ENCODE peak calls at places on chromosome 12, in five cellular contexts. I, U, R, Y and V are unnamed samples.

GRCh38 chr12:92827836-92828431 is 101.2 kb downstream of the EEA1 start:
- DNase-seq in I (no peak), R (no peak), U (peak; percentile 49), Y (peak; percentile 28), V (peak; percentile 30)

GRCh38 chr12:99453831-99454538 is 193.6 kb upstream of the GARIN6 start:
- DNase-seq in U (no peak), R (no peak), Y (no peak), I (no peak), V (no peak)

GRCh38 chr12:25558566-25558965 is 5.5 kb upstream of the LMNTD1 start:
- DNase-seq in Y (no peak), R (no peak), U (peak; percentile 51), I (no peak), V (no peak)

GRCh38 chr12:8127138-8127537 is 3.7 kb downstream of the CLEC4A start:
- DNase-seq in U (no peak), R (no peak), Y (no peak), I (no peak), V (no peak)

GRCh38 chr12:124231980-124232653 is 62.8 kb upstream of the RFLNA start:
- DNase-seq in U (no peak), I (no peak), Y (no peak), R (no peak), V (no peak)

GRCh38 chr12:25752910-25753309 is 199.8 kb upstream of the LMNTD1 start:
- DNase-seq in R (no peak), Y (no peak), U (no peak), I (no peak), V (no peak)

GRCh38 chr12:109377139-109377685 is 29.5 kb downstream of the MYO1H start:
- DNase-seq in Y (no peak), I (no peak), R (no peak), U (no peak), V (no peak)

GRCh38 chr12:88665051-88665450 is 84.8 kb upstream of the KITLG start:
- DNase-seq in U (peak; percentile 72), R (no peak), I (no peak), Y (no peak), V (no peak)

GRCh38 chr12:122064034-122064777 is 14.3 kb upstream of the MLXIP start:
- DNase-seq in I (no peak), R (peak; percentile 90), Y (peak; percentile 99), U (peak; percentile 90), V (peak; percentile 45)

GRCh38 chr12:94039914-94040313 is 108.5 kb upstream of the PLXNC1 start:
- DNase-seq in Y (no peak), I (no peak), U (peak; percentile 26), R (no peak), V (no peak)

DNA sequence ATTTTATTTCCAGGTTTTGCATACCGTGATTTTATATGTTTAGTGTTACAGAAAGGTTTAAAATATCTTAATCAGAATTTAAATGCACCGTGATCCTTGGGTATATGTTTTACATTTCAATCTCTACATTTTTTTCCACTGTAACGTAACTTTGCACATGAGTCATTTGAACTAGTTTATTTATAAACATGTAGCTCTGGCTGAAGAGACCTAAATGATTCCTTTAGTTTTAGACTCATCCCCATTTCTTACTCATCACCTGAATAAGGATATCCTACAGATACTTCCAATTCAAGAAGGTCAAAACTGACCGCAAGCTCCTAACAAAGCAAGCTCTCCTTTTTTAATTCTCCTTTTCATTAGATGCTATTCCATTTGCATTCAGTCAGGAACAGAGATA is 42.7 kb upstream of the SLC6A15 start:
- DNase-seq in U (peak; percentile 29), Y (no peak), R (no peak), I (no peak), V (no peak)
- H3K4me3 ChIP-seq in U (no peak overlapping the region), Y (no peak overlapping the region), R (no peak overlapping the region), I (no peak overlapping the region), V (no peak overlapping the region)

GRCh38 chr12:21987786-21988185 is 46.6 kb upstream of the ABCC9 start:
- DNase-seq in U (no peak), I (no peak), R (no peak), Y (no peak), V (no peak)

GRCh38 chr12:21989819-21990412 is 48.7 kb upstream of the ABCC9 start:
- DNase-seq in I (no peak), R (no peak), Y (peak; percentile 13), U (peak; percentile 66), V (peak; percentile 13)

GRCh38 chr12:21985155-21985554 is 43.9 kb upstream of the ABCC9 start:
- DNase-seq in Y (no peak), U (peak; percentile 79), I (no peak), R (no peak), V (no peak)

GRCh38 chr12:21991526-21991925 is 50.3 kb upstream of the ABCC9 start:
- DNase-seq in R (no peak), Y (no peak), U (no peak), I (no peak), V (no peak)

GRCh38 chr12:21988619-21989018 is 47.4 kb upstream of the ABCC9 start:
- DNase-seq in R (no peak), Y (no peak), I (no peak), U (no peak), V (no peak)
- H3K9me3 ChIP-seq in R (no peaks in the 10 kb centered on the region), Y (no peaks in the 10 kb centered on the region), I (no peaks in the 10 kb centered on the region), U (no peaks in the 10 kb centered on the region), V (no peaks in the 10 kb centered on the region)

DNA sequence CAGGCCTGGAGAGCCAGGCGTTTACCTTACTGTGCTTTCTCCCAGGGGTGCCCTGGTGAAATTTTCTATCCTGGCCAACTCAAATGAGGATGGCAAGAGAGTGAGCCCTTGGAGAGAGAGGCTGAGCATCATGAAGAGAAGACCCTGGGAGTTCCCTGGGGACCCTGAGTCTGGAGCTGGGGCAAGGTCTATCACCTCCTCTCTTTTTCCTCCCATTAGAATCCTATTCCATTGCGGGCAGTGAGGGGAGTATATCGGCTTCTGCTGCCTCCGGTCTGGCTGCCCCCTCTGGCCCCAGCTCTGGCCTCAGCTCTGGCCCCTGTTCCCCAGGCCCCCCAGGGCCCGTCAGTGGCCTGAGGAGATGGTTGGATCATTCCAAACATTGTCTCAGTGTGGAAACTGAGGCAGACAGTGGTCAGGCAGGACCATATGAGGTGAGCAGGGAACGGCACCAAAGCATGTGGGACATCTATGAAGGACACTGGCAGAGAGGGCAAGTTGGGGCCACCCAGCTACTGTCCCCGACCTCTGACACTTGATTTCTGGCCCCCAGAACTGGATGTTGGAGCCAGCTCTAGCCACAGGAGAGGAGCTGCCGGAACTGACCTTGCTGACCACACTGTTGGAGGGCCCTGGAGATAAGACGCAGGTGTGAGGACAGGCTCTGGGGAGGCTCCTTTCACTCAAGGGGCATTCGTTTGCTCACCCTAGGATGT is 1.6 kb downstream of the ARHGEF25 start:
- DNase-seq in Y (no peak), U (no peak), R (no peak), I (no peak), V (no peak)
- H3K4me3 ChIP-seq in Y (no peak overlapping the region), U (no peak overlapping the region), R (peak overlapping the region; percentile 87), I (no peak overlapping the region), V (no peak overlapping the region)

GRCh38 chr12:30400349-30400748 is 295.3 kb downstream of the IPO8 start:
- DNase-seq in I (no peak), Y (no peak), R (no peak), U (no peak), V (no peak)
- H3K9me3 ChIP-seq in I (no peaks in the 10 kb centered on the region), Y (no peaks in the 10 kb centered on the region), R (peaks cover 41% of the 10 kb centered on the region), U (peaks cover 4% of the 10 kb centered on the region), V (no peaks in the 10 kb centered on the region)

GRCh38 chr12:120368789-120369475 is at the start of gene MSI1:
- DNase-seq in U (no peak), R (no peak), Y (no peak), I (no peak), V (no peak)

GRCh38 chr12:120367924-120368788 is 808 bp downstream of the MSI1 start:
- DNase-seq in R (no peak), U (no peak), I (no peak), Y (no peak), V (no peak)

GRCh38 chr12:120370343-120371243 is 1.6 kb upstream of the MSI1 start:
- DNase-seq in Y (no peak), I (no peak), R (no peak), U (no peak), V (no peak)

GRCh38 chr12:120367252-120367923 is 1.6 kb downstream of the MSI1 start:
- DNase-seq in Y (no peak), I (no peak), U (no peak), R (no peak), V (no peak)

GRCh38 chr12:120369476-120370342 is 745 bp upstream of the MSI1 start:
- DNase-seq in U (no peak), R (no peak), I (no peak), Y (no peak), V (no peak)
- H3K4me3 ChIP-seq in U (no peak overlapping the region), R (peak overlapping the region; percentile 75), I (peak overlapping the region; percentile 56), Y (peak overlapping the region; percentile 65), V (no peak overlapping the region)

DNA sequence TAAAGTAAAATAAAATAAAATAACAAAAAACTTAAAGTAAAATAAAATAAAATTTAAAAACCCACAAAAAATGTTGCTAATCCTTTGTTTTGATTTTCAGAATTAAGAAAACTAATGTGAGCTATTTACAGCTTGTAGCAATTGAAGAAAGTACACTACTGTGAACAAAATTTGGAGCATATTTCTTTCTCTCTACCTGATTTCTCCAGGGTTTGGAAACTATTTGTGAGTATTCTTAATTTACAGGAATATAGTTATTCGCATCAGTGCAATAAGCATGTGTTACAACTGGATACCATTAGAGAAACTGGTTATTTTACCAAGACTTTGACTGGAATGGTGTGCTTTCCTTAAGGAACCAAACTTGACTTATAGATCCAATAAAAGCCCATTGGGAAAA is 86.1 kb upstream of the CNOT2 start:
- DNase-seq in Y (no peak), R (no peak), U (no peak), I (no peak), V (no peak)
- H3K9me3 ChIP-seq in Y (no peaks in the 10 kb centered on the region), R (peaks cover 75% of the 10 kb centered on the region), U (peaks cover 2% of the 10 kb centered on the region), I (no peaks in the 10 kb centered on the region), V (peaks cover 10% of the 10 kb centered on the region)

DNA sequence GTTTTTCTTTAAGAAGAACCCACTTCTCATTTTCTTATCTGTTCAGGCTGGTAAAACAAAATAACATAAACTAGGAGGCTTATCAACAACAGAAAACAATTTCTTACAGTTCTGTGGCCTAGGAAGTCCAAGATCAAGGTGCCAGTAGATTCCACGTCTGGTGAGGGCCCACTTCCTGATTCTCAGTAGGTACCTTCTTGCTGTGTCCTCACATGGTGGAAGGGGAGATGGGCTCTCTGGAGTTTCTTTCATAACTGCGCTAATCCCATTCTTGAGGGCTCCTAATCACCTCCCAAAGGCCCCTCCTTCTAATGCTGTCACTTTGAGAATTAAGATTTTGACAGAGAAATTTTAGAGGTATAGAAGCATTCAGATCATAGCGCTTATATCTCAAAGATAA is 33.4 kb downstream of the TXNRD1 start:
- DNase-seq in R (no peak), Y (no peak), I (no peak), U (no peak), V (no peak)
- H3K4me3 ChIP-seq in R (no peak overlapping the region), Y (no peak overlapping the region), I (no peak overlapping the region), U (no peak overlapping the region), V (no peak overlapping the region)